ENCODE peak calls at places on chromosomes 2 and 18, in nine cellular contexts. W is GM10248, Z is fibroblast of lung, C is MCF 10A, E is prostate gland, G is AG09319, V is cardiac fibroblast, L is H9, U is Caco-2. I is an unnamed sample.

GRCh38 chr18:9531791-9532410 is 56.6 kb downstream of the RALBP1 start:
- DNase-seq in U (no peak), W (no peak), L (no peak), E (no peak), C (no peak), G (no peak), V (no peak), Z (no peak), I (no peak)

GRCh38 chr2:230068658-230069080 is at the start of gene SLC16A14:
- DNase-seq in L (peak; percentile 53), V (peak; percentile 61), C (peak; percentile 67), E (peak; percentile 73), Z (peak; percentile 66), U (no peak), W (peak; percentile 20), G (no peak), I (peak; percentile 5)

GRCh38 chr2:32068-32467 is 14.2 kb downstream of the FAM110C start:
- DNase-seq in G (no peak), Z (no peak), W (no peak), E (no peak), V (no peak), L (no peak), U (no peak), C (no peak), I (no peak)

GRCh38 chr2:239197146-239197545 is 203.7 kb downstream of the HDAC4 start:
- DNase-seq in V (no peak), Z (no peak), C (no peak), G (no peak), W (no peak), L (peak; percentile 20), U (no peak), E (no peak), I (no peak)

GRCh38 chr2:102558463-102558862 is 60.9 kb upstream of the SLC9A2 start:
- DNase-seq in U (no peak), V (no peak), C (peak; percentile 22), E (no peak), Z (no peak), W (no peak), L (no peak), G (no peak), I (no peak)

GRCh38 chr2:241242306-241242705 is 53.8 kb downstream of the ANO7 start:
- DNase-seq in Z (no peak), V (no peak), U (no peak), G (no peak), E (no peak), C (no peak), L (no peak), W (no peak), I (no peak)

GRCh38 chr2:95104606-95105005 is 17.0 kb downstream of the MRPS5 start:
- DNase-seq in C (no peak), U (no peak), E (no peak), G (no peak), W (no peak), L (no peak), Z (no peak), V (no peak), I (no peak)

GRCh38 chr2:126885701-126886121 is 13.0 kb upstream of the TEX51 start:
- DNase-seq in V (peak; percentile 25), G (no peak), W (no peak), Z (peak; percentile 72), E (no peak), U (no peak), L (peak; percentile 51), C (no peak), I (no peak)

GRCh38 chr2:104850322-104851184 is 3.4 kb upstream of the POU3F3 start:
- DNase-seq in U (no peak), Z (no peak), C (no peak), G (no peak), E (no peak), W (no peak), L (peak; percentile 56), V (no peak), I (no peak)

GRCh38 chr2:219514196-219514761 is at the start of gene ASIC4:
- DNase-seq in L (no peak), E (no peak), Z (no peak), G (no peak), W (no peak), U (no peak), C (no peak), V (no peak), I (no peak)

GRCh38 chr2:11498543-11499034 is 32.6 kb upstream of the E2F6 start:
- DNase-seq in Z (peak; percentile 30), L (no peak), V (no peak), W (peak; percentile 59), U (no peak), E (no peak), C (peak; percentile 32), G (no peak), I (no peak)

GRCh38 chr2:177972782-177973181 is 99.8 kb downstream of the PDE11A start:
- DNase-seq in L (peak; percentile 44), W (no peak), U (peak; percentile 44), C (no peak), E (no peak), V (no peak), Z (no peak), G (no peak), I (no peak)

GRCh38 chr2:105576440-105577241 is 168.1 kb upstream of the NCK2 start:
- DNase-seq in W (peak; percentile 59), V (peak; percentile 86), L (peak; percentile 39), G (peak; percentile 24), U (no peak), C (peak; percentile 57), Z (peak; percentile 60), E (no peak), I (no peak)

GRCh38 chr2:127012868-127013267 is 94.1 kb downstream of the BIN1 start:
- DNase-seq in U (no peak), G (no peak), W (no peak), C (no peak), V (peak; percentile 17), Z (peak; percentile 31), L (no peak), E (no peak), I (no peak)

GRCh38 chr2:240319221-240319854 is 116.1 kb upstream of the GPC1 start:
- DNase-seq in Z (peak; percentile 10), G (no peak), L (no peak), E (no peak), W (no peak), U (no peak), V (peak; percentile 23), C (no peak), I (no peak)

GRCh38 chr2:109171444-109172334 is 42.7 kb downstream of the SH3RF3 start:
- DNase-seq in C (peak; percentile 93), E (peak; percentile 45), U (no peak), G (peak; percentile 98), Z (peak; percentile 100), L (no peak), V (peak; percentile 91), W (no peak), I (peak; percentile 28)

DNA sequence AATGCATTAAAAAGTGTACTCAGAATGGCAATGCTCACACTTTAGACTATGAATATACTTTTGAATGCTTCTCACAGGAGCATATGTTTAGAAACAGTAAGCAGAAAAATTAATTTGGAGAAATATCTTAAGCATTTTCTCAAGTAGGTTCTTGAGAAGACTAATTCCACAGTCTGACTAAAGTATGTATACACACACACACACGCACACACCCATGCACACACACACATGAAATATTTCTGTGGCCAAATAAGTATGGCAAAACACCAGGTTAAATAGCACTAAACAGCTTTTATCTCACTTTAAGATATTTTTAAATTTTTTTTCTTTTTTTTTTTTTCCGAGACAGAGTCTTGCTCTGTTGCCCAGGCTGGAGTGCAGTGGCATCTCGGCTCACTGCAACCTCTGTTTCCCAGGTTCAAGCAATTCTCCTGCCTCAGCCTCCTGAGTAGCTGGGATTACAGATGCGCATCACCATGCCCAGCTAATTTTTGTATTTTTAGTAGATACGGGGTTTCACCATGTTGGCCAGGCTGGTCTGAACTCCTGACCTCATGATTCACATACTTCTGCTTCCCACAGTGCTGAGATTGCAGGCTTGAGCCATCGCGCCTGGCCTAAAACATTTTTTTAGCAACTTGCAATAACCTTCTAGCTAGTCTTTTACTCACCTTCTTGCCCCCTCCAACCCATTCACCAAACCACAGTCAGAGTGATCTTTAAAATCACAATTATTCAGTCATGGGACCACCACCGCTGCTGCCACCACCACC is 67.5 kb upstream of the SCG2 start:
- DNase-seq in E (no peak), U (no peak), W (no peak), V (peak; percentile 69), C (peak; percentile 21), Z (peak; percentile 55), G (no peak), L (no peak), I (no peak)
- TF ChIP-seq CTCF in E (no peak), U (no peak), W (no peak), V (no peak), C (no peak), Z (no peak), G (no peak), L (no peak), I (no peak)

GRCh38 chr18:51946946-51947345 is 393.1 kb upstream of the DCC start:
- DNase-seq in Z (no peak), V (no peak), W (no peak), E (no peak), G (no peak), L (no peak), U (no peak), C (peak; percentile 2), I (no peak)
- TF ChIP-seq CTCF in Z (no peak), V (no peak), W (no peak), E (no peak), G (no peak), L (no peak), U (no peak), C (no peak), I (no peak)

DNA sequence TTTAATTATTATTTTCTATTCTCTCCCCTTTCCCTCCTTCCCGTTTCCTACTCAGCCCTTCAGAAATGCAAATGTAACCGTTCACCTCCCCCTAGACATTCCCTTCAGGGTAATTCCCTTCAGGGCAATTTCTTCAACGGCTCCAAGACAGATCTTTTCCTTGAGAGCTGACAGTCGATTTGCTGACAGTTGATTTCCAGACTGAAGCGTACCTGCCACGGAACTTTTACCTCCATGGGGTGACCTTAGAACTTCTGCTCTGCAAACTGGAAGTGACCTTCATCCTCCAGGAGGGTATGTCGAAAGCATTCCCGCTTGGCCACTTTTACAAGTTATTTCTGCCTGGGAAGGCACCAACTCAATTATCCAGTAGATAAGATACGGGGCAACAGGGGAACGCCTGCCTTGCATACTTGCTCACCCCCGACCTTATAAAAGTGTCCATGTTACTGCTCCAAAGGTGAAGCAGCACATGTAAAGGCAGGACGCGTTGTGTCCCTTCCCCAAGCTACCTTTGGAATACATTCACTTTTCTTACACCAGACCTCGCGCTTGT is 18.5 kb downstream of the B3GNT7 start:
- DNase-seq in W (no peak), Z (no peak), L (no peak), C (no peak), G (no peak), E (no peak), U (peak; percentile 75), V (no peak), I (no peak)
- TF ChIP-seq CTCF in W (no peak), Z (no peak), L (no peak), C (no peak), G (no peak), E (no peak), U (no peak), V (no peak), I (no peak)

DNA sequence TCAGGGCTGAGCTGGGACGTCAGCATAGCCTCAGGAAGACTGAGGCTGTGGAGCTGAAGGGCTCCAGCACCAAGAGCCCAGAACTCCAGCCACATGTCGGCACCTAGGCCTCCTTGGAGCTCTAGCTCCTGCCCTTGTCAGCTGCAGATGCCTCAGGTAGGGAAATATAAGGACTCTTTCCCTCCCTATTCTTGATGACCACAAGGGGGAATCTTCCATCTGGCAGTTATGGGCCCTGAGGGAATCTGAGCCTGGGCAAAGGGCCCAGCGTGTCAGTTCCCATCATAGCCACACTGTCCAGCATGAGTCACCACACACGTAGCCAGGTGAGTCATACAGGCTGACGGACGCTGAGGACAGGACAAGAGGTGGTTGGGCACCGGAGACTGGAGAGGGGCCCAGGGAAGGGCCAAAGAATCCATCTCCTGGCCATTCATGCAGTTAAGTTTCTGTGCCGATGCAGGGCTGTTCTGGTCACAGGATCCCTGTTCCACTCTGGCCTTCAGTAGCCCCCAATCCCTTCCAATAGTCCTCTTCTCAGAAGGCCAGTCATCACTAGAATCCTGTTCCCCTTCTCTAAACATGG is 1.8 kb downstream of the MPV17 start:
- DNase-seq in L (peak; percentile 84), G (peak; percentile 93), U (peak; percentile 95), Z (peak; percentile 98), E (peak; percentile 80), C (peak; percentile 99), V (peak; percentile 98), W (no peak), I (no peak)
- TF ChIP-seq CTCF in L (peak; percentile 64), G (peak; percentile 59), U (peak; percentile 74), Z (peak; percentile 53), E (peak; percentile 51), C (peak; percentile 48), V (peak; percentile 76), W (no peak), I (peak; percentile 51)

I was measured in endothelial cell.